ENCODE peak calls at places on chromosomes 6 and 20, in six cellular contexts. One of them, this sample, is unnamed.

GRCh38 chr6:22664968-22665367 is 95.6 kb downstream of the HDGFL1 start:
- DNase-seq in activated CD4-positive, alpha-beta T cell treated with anti-CD3 and anti-CD28 coated beads for 4 hours: no peak
- DNase-seq in cardiac muscle cell: no peak
- DNase-seq in activated T-cell treated with anti-CD3 and anti-CD28 coated beads, Interleukin-2, amount 50 U/mL, for 72 hours: no peak
- DNase-seq in ovary: no peak
- DNase-seq in NCI-H1105 treated with DMSO at 0.1 percent for 48 hours: no peak
- DNase-seq in this sample: no peak

GRCh38 chr6:10999994-11000393 is 44.1 kb downstream of the ELOVL2 start:
- DNase-seq in activated CD4-positive, alpha-beta T cell treated with anti-CD3 and anti-CD28 coated beads for 4 hours: no peak
- DNase-seq in cardiac muscle cell: peak; percentile 81
- DNase-seq in activated T-cell treated with anti-CD3 and anti-CD28 coated beads, Interleukin-2, amount 50 U/mL, for 72 hours: no peak
- DNase-seq in ovary: no peak
- DNase-seq in NCI-H1105 treated with DMSO at 0.1 percent for 48 hours: no peak
- DNase-seq in this sample: peak; percentile 63

GRCh38 chr6:41416165-41416837 is 80.9 kb downstream of the NCR2 start:
- DNase-seq in activated CD4-positive, alpha-beta T cell treated with anti-CD3 and anti-CD28 coated beads for 4 hours: no peak
- DNase-seq in cardiac muscle cell: no peak
- DNase-seq in activated T-cell treated with anti-CD3 and anti-CD28 coated beads, Interleukin-2, amount 50 U/mL, for 72 hours: no peak
- DNase-seq in ovary: no peak
- DNase-seq in NCI-H1105 treated with DMSO at 0.1 percent for 48 hours: no peak
- DNase-seq in this sample: no peak

GRCh38 chr6:36642913-36643817 is 35.3 kb upstream of the CDKN1A start:
- DNase-seq in activated CD4-positive, alpha-beta T cell treated with anti-CD3 and anti-CD28 coated beads for 4 hours: no peak
- DNase-seq in cardiac muscle cell: peak; percentile 90
- DNase-seq in activated T-cell treated with anti-CD3 and anti-CD28 coated beads, Interleukin-2, amount 50 U/mL, for 72 hours: no peak
- DNase-seq in ovary: peak; percentile 97
- DNase-seq in NCI-H1105 treated with DMSO at 0.1 percent for 48 hours: no peak
- DNase-seq in this sample: peak; percentile 87

GRCh38 chr20:41526327-41526726 is 91.8 kb downstream of the CHD6 start:
- DNase-seq in activated CD4-positive, alpha-beta T cell treated with anti-CD3 and anti-CD28 coated beads for 4 hours: no peak
- DNase-seq in cardiac muscle cell: peak; percentile 10
- DNase-seq in activated T-cell treated with anti-CD3 and anti-CD28 coated beads, Interleukin-2, amount 50 U/mL, for 72 hours: no peak
- DNase-seq in ovary: no peak
- DNase-seq in NCI-H1105 treated with DMSO at 0.1 percent for 48 hours: no peak
- DNase-seq in this sample: no peak

GRCh38 chr20:50242863-50243609 is 52.4 kb downstream of the CEBPB start:
- DNase-seq in activated CD4-positive, alpha-beta T cell treated with anti-CD3 and anti-CD28 coated beads for 4 hours: no peak
- DNase-seq in cardiac muscle cell: peak; percentile 75
- DNase-seq in activated T-cell treated with anti-CD3 and anti-CD28 coated beads, Interleukin-2, amount 50 U/mL, for 72 hours: no peak
- DNase-seq in ovary: no peak
- DNase-seq in NCI-H1105 treated with DMSO at 0.1 percent for 48 hours: peak; percentile 68
- DNase-seq in this sample: no peak

GRCh38 chr20:35947489-35947888 is 6.8 kb downstream of the SCAND1 start:
- DNase-seq in activated CD4-positive, alpha-beta T cell treated with anti-CD3 and anti-CD28 coated beads for 4 hours: no peak
- DNase-seq in cardiac muscle cell: peak; percentile 23
- DNase-seq in activated T-cell treated with anti-CD3 and anti-CD28 coated beads, Interleukin-2, amount 50 U/mL, for 72 hours: peak; percentile 39
- DNase-seq in ovary: no peak
- DNase-seq in NCI-H1105 treated with DMSO at 0.1 percent for 48 hours: peak; percentile 11
- DNase-seq in this sample: peak; percentile 7

GRCh38 chr6:90478278-90478677 is 108.6 kb downstream of the MAP3K7 start:
- DNase-seq in activated CD4-positive, alpha-beta T cell treated with anti-CD3 and anti-CD28 coated beads for 4 hours: no peak
- DNase-seq in cardiac muscle cell: no peak
- DNase-seq in activated T-cell treated with anti-CD3 and anti-CD28 coated beads, Interleukin-2, amount 50 U/mL, for 72 hours: no peak
- DNase-seq in ovary: no peak
- DNase-seq in NCI-H1105 treated with DMSO at 0.1 percent for 48 hours: no peak
- DNase-seq in this sample: no peak

GRCh38 chr6:62150048-62150663 is 135.9 kb downstream of the KHDRBS2 start:
- DNase-seq in activated CD4-positive, alpha-beta T cell treated with anti-CD3 and anti-CD28 coated beads for 4 hours: no peak
- DNase-seq in cardiac muscle cell: peak; percentile 38
- DNase-seq in activated T-cell treated with anti-CD3 and anti-CD28 coated beads, Interleukin-2, amount 50 U/mL, for 72 hours: no peak
- DNase-seq in ovary: no peak
- DNase-seq in NCI-H1105 treated with DMSO at 0.1 percent for 48 hours: peak; percentile 30
- DNase-seq in this sample: peak; percentile 18

GRCh38 chr6:16430661-16431089 is 192.3 kb downstream of the GMPR start:
- DNase-seq in activated CD4-positive, alpha-beta T cell treated with anti-CD3 and anti-CD28 coated beads for 4 hours: no peak
- DNase-seq in cardiac muscle cell: peak; percentile 73
- DNase-seq in activated T-cell treated with anti-CD3 and anti-CD28 coated beads, Interleukin-2, amount 50 U/mL, for 72 hours: no peak
- DNase-seq in ovary: no peak
- DNase-seq in NCI-H1105 treated with DMSO at 0.1 percent for 48 hours: no peak
- DNase-seq in this sample: no peak